ENCODE peak calls at places on chromosome 9, in ten cellular contexts. P, M, D, S, F, I, X, U, Y and G are unnamed samples.

GRCh38 chr9:130196643-130197042 is 24.4 kb downstream of the NCS1 start:
- DNase-seq in P (no peak), M (no peak), D (no peak), S (no peak), F (no peak), I (no peak), X (no peak), U (no peak), Y (no peak), G (no peak)

GRCh38 chr9:121404906-121405305 is 34.9 kb upstream of the STOM start:
- DNase-seq in P (no peak), M (no peak), D (no peak), S (no peak), F (no peak), I (no peak), X (no peak), U (peak; percentile 26), Y (no peak), G (no peak)

GRCh38 chr9:131324736-131325679 is 35.5 kb downstream of the PLPP7 start:
- DNase-seq in P (no peak), M (no peak), D (no peak), S (peak; percentile 16), F (no peak), I (no peak), X (no peak), U (no peak), Y (no peak), G (no peak)

GRCh38 chr9:72577212-72577753 is 55.9 kb downstream of the TMC1 start:
- DNase-seq in P (peak; percentile 85), M (peak; percentile 85), D (peak; percentile 20), S (no peak), F (no peak), I (no peak), X (no peak), U (peak; percentile 88), Y (no peak), G (no peak)

GRCh38 chr9:93287189-93287552 is 103.2 kb downstream of the WNK2 start:
- DNase-seq in P (no peak), M (no peak), D (no peak), S (no peak), F (no peak), I (no peak), X (no peak), U (no peak), Y (no peak), G (peak; percentile 1)

GRCh38 chr9:82410306-82410705 is 421.7 kb downstream of the SPATA31D1 start:
- DNase-seq in P (no peak), M (peak; percentile 53), D (no peak), S (no peak), F (no peak), I (no peak), X (no peak), U (peak; percentile 62), Y (peak; percentile 42), G (no peak)

GRCh38 chr9:137422668-137423000 is 328 bp downstream of the EXD3 start:
- DNase-seq in P (no peak), M (no peak), D (no peak), S (no peak), F (peak; percentile 69), I (peak; percentile 38), X (peak; percentile 47), U (peak; percentile 21), Y (no peak), G (peak; percentile 63)

GRCh38 chr9:134712922-134713321 is 71.3 kb downstream of the COL5A1 start:
- DNase-seq in P (no peak), M (no peak), D (no peak), S (no peak), F (no peak), I (no peak), X (no peak), U (no peak), Y (no peak), G (no peak)

GRCh38 chr9:38251461-38251860 is 141.0 kb upstream of the ALDH1B1 start:
- DNase-seq in P (no peak), M (no peak), D (no peak), S (no peak), F (no peak), I (no peak), X (no peak), U (no peak), Y (no peak), G (no peak)

GRCh38 chr9:125409637-125410521 is 148.3 kb downstream of the GAPVD1 start:
- DNase-seq in P (no peak), M (no peak), D (peak; percentile 72), S (no peak), F (peak; percentile 81), I (peak; percentile 67), X (peak; percentile 48), U (peak; percentile 42), Y (no peak), G (peak; percentile 53)

GRCh38 chr9:132942541-132943182 is 1.8 kb downstream of the TSC1 start:
- DNase-seq in P (no peak), M (no peak), D (no peak), S (no peak), F (no peak), I (peak; percentile 71), X (no peak), U (peak; percentile 53), Y (no peak), G (no peak)

GRCh38 chr9:133029994-133030316 is 842 bp upstream of the GTF3C5 start:
- DNase-seq in P (no peak), M (no peak), D (no peak), S (no peak), F (no peak), I (no peak), X (no peak), U (no peak), Y (no peak), G (no peak)

GRCh38 chr9:72791436-72791835 is 161.4 kb downstream of the ALDH1A1 start:
- DNase-seq in P (no peak), M (no peak), D (no peak), S (no peak), F (no peak), I (no peak), X (no peak), U (no peak), Y (no peak), G (no peak)

GRCh38 chr9:99822596-99823391 is 1.1 kb downstream of the NR4A3 start:
- DNase-seq in P (no peak), M (no peak), D (peak; percentile 34), S (no peak), F (peak; percentile 49), I (peak; percentile 38), X (peak; percentile 56), U (peak; percentile 73), Y (no peak), G (peak; percentile 41)

GRCh38 chr9:17622166-17622565 is 43.3 kb downstream of the SH3GL2 start:
- DNase-seq in P (no peak), M (no peak), D (no peak), S (no peak), F (no peak), I (no peak), X (no peak), U (no peak), Y (no peak), G (no peak)

GRCh38 chr9:123099042-123099441 is 65.6 kb downstream of the GPR21 start:
- DNase-seq in P (no peak), M (no peak), D (no peak), S (no peak), F (no peak), I (no peak), X (no peak), U (no peak), Y (no peak), G (no peak)

GRCh38 chr9:95087659-95088242 is 229.8 kb downstream of the FANCC start:
- DNase-seq in P (no peak), M (no peak), D (no peak), S (no peak), F (peak; percentile 55), I (no peak), X (no peak), U (no peak), Y (no peak), G (no peak)

GRCh38 chr9:85511746-85512145 is 230.0 kb downstream of the AGTPBP1 start:
- DNase-seq in P (no peak), M (no peak), D (no peak), S (no peak), F (no peak), I (no peak), X (no peak), U (no peak), Y (no peak), G (no peak)

GRCh38 chr9:5608298-5609254 is 20.3 kb upstream of the RIC1 start:
- DNase-seq in P (no peak), M (no peak), D (no peak), S (no peak), F (no peak), I (no peak), X (no peak), U (no peak), Y (no peak), G (no peak)

GRCh38 chr9:35673998-35674361 is 252 bp downstream of the CA9 start:
- DNase-seq in P (no peak), M (no peak), D (no peak), S (no peak), F (no peak), I (no peak), X (no peak), U (no peak), Y (no peak), G (no peak)

GRCh38 chr9:91186311-91187101 is 175.2 kb downstream of the AUH start:
- DNase-seq in P (no peak), M (no peak), D (peak; percentile 7), S (no peak), F (no peak), I (no peak), X (no peak), U (peak; percentile 40), Y (no peak), G (no peak)

GRCh38 chr9:137082925-137083290 is 3.9 kb upstream of the MAN1B1 start:
- DNase-seq in P (no peak), M (no peak), D (no peak), S (no peak), F (no peak), I (no peak), X (no peak), U (no peak), Y (no peak), G (no peak)

GRCh38 chr9:130117376-130117775 is 54.8 kb upstream of the NCS1 start:
- DNase-seq in P (no peak), M (no peak), D (no peak), S (no peak), F (no peak), I (no peak), X (no peak), U (no peak), Y (no peak), G (no peak)

GRCh38 chr9:127972316-127972871 is 8.4 kb downstream of the EEIG1 start:
- DNase-seq in P (no peak), M (no peak), D (no peak), S (no peak), F (no peak), I (no peak), X (no peak), U (no peak), Y (no peak), G (no peak)

GRCh38 chr9:5949103-5949699 is 58.5 kb downstream of the MLANA start:
- DNase-seq in P (no peak), M (peak; percentile 20), D (no peak), S (no peak), F (no peak), I (no peak), X (peak; percentile 4), U (peak; percentile 36), Y (no peak), G (no peak)

GRCh38 chr9:91720746-91721705 is 229.0 kb downstream of the ROR2 start:
- DNase-seq in P (no peak), M (no peak), D (no peak), S (no peak), F (peak; percentile 64), I (peak; percentile 72), X (no peak), U (no peak), Y (no peak), G (peak; percentile 63)

GRCh38 chr9:127463891-127464290 is 12.6 kb downstream of the LRSAM1 start:
- DNase-seq in P (no peak), M (no peak), D (no peak), S (no peak), F (no peak), I (no peak), X (no peak), U (peak; percentile 78), Y (no peak), G (no peak)

GRCh38 chr9:6852243-6852963 is 94.6 kb downstream of the KDM4C start:
- DNase-seq in P (no peak), M (no peak), D (no peak), S (no peak), F (no peak), I (no peak), X (no peak), U (peak; percentile 52), Y (peak; percentile 56), G (no peak)